ENCODE peak calls at places on chromosome 1, in ten cellular contexts. P is AG08395; U is GM19239; M is GDM1; G is endodermal cell; B is sciatic nerve; V is LHCN-M2; E is COR-L47; C is RWPE1; O is stimulated activated CD8-positive, alpha-beta memory T cell treated with anti-CD3 and anti-CD28 coated beads, Interleukin-15, amount 100 ng/mL, for 4 hours. N is an unnamed sample.

GRCh38 chr1:203291201-203292096 is 13.9 kb upstream of the BTG2 start:
- DNase-seq in V (no peak), O (no peak), P (peak), E (no peak), U (no peak), B (no peak), M (no peak), C (no peak), G (peak), N (peak)

GRCh38 chr1:38600286-38600685 is 259.3 kb downstream of the RRAGC start:
- DNase-seq in O (no peak), G (no peak), C (no peak), M (no peak), B (no peak), U (no peak), V (no peak), P (no peak), E (no peak), N (no peak)

GRCh38 chr1:216437603-216438002 is 14.4 kb upstream of the USH2A start:
- DNase-seq in O (no peak), C (no peak), G (no peak), P (no peak), M (no peak), V (no peak), E (no peak), U (no peak), B (no peak), N (no peak)

GRCh38 chr1:88695781-88696180 is 11.7 kb downstream of the PKN2 start:
- DNase-seq in U (no peak), O (no peak), C (no peak), E (no peak), G (no peak), V (peak), M (no peak), B (no peak), P (no peak), N (no peak)

GRCh38 chr1:19139711-19140110 is 70.4 kb downstream of the UBR4 start:
- DNase-seq in U (no peak), P (no peak), V (no peak), B (no peak), E (no peak), G (peak), M (no peak), C (no peak), O (no peak), N (no peak)

GRCh38 chr1:45093334-45093733 is 81.3 kb downstream of the UROD start:
- DNase-seq in G (no peak), U (no peak), M (no peak), C (no peak), O (no peak), V (no peak), E (no peak), P (no peak), B (no peak), N (no peak)

GRCh38 chr1:37174876-37175275 is 140.6 kb upstream of the GRIK3 start:
- DNase-seq in B (no peak), C (no peak), E (no peak), V (no peak), U (no peak), O (no peak), P (no peak), G (no peak), M (no peak), N (no peak)

GRCh38 chr1:15985611-15986272 is 9.8 kb upstream of the ZBTB17 start:
- DNase-seq in M (no peak), O (no peak), P (no peak), E (no peak), G (no peak), U (no peak), B (no peak), V (no peak), C (peak), N (no peak)

GRCh38 chr1:19398309-19398760 is 86.2 kb downstream of the SLC66A1 start:
- DNase-seq in C (peak), M (no peak), O (no peak), E (no peak), P (peak), U (no peak), B (no peak), V (peak), G (no peak), N (no peak)